ENCODE peak calls at places on chromosomes 6 and 20, in four cellular contexts. Y, E, B and F are unnamed samples.
A peak's percentile ranks its signal among the peaks of the same experiment; 100 is the strongest.

GRCh38 chr6:119201486-119201885 is 123.0 kb upstream of the FAM184A start:
- DNase-seq in Y (no peak), E (no peak), B (no peak), F (no peak)

GRCh38 chr6:167571550-167571949 is 246.7 kb downstream of the TTLL2 start:
- DNase-seq in Y (peak; percentile 13), E (no peak), B (no peak), F (no peak)

GRCh38 chr6:81031429-81031828 is 721.1 kb downstream of the TENT5A start:
- DNase-seq in Y (no peak), E (no peak), B (peak; percentile 16), F (no peak)

GRCh38 chr6:169827372-169827771 is 76.0 kb downstream of the ERMARD start:
- DNase-seq in Y (no peak), E (no peak), B (no peak), F (no peak)

GRCh38 chr20:58670097-58670496 is 19.0 kb downstream of the STX16 start:
- DNase-seq in Y (no peak), E (no peak), B (no peak), F (no peak)

GRCh38 chr20:43140719-43141118 is 49.0 kb downstream of the PTPRT start:
- DNase-seq in Y (no peak), E (no peak), B (no peak), F (no peak)

GRCh38 chr20:63939061-63939935 is 16.9 kb downstream of the UCKL1 start:
- DNase-seq in Y (no peak), E (no peak), B (no peak), F (no peak)

GRCh38 chr6:36340671-36341454 is 4.2 kb upstream of the BNIP5 start:
- DNase-seq in Y (peak; percentile 65), E (peak; percentile 81), B (peak; percentile 75), F (peak; percentile 51)

GRCh38 chr6:127302728-127303675 is 36.3 kb downstream of the RNF146 start:
- DNase-seq in Y (peak; percentile 16), E (peak; percentile 46), B (peak; percentile 72), F (peak; percentile 52)

GRCh38 chr20:61120595-61121515 is 131.2 kb upstream of the CDH4 start:
- DNase-seq in Y (peak; percentile 36), E (peak; percentile 84), B (peak; percentile 26), F (peak; percentile 26)

GRCh38 chr6:36283608-36284007 is 13.7 kb downstream of the PNPLA1 start:
- DNase-seq in Y (no peak), E (no peak), B (no peak), F (no peak)

GRCh38 chr6:104753251-104753650 is 106.5 kb downstream of the HACE1 start:
- DNase-seq in Y (no peak), E (no peak), B (no peak), F (no peak)

GRCh38 chr20:34390769-34391447 is 27.8 kb downstream of the ITCH start:
- DNase-seq in Y (peak; percentile 92), E (peak; percentile 63), B (peak; percentile 80), F (peak; percentile 38)

GRCh38 chr6:74671558-74672025 is 534.3 kb downstream of the COL12A1 start:
- DNase-seq in Y (no peak), E (no peak), B (peak; percentile 65), F (no peak)

GRCh38 chr6:130945401-130945919 is 117.6 kb downstream of the EPB41L2 start:
- DNase-seq in Y (no peak), E (no peak), B (peak; percentile 84), F (no peak)

GRCh38 chr6:166411721-166412151 is 29.0 kb upstream of the MPC1 start:
- DNase-seq in Y (no peak), E (no peak), B (no peak), F (no peak)

GRCh38 chr20:15902493-15902892 is 670.8 kb downstream of the KIF16B start:
- DNase-seq in Y (no peak), E (no peak), B (no peak), F (no peak)

GRCh38 chr20:58981564-58982364 is 708 bp downstream of the NELFCD start:
- DNase-seq in Y (peak; percentile 16), E (peak; percentile 22), B (peak; percentile 19), F (no peak)

GRCh38 chr6:26065952-26066380 is 21.3 kb upstream of the HFE start:
- DNase-seq in Y (peak; percentile 73), E (peak; percentile 89), B (peak; percentile 89), F (no peak)

GRCh38 chr20:36279776-36280175 is 26.4 kb upstream of the DLGAP4 start:
- DNase-seq in Y (no peak), E (no peak), B (no peak), F (no peak)

GRCh38 chr6:36633915-36634314 is 39.8 kb downstream of the SRSF3 start:
- DNase-seq in Y (peak; percentile 37), E (peak; percentile 65), B (peak; percentile 95), F (no peak)

GRCh38 chr6:147287869-147288271 is 83.7 kb downstream of the STXBP5 start:
- DNase-seq in Y (peak; percentile 43), E (peak; percentile 6), B (peak; percentile 75), F (no peak)

GRCh38 chr6:14858808-14859207 is 387.1 kb upstream of the JARID2 start:
- DNase-seq in Y (no peak), E (no peak), B (no peak), F (no peak)

GRCh38 chr6:26284537-26285142 is 80.4 kb upstream of the BTN3A2 start:
- DNase-seq in Y (peak; percentile 67), E (peak; percentile 78), B (peak; percentile 76), F (peak; percentile 62)

GRCh38 chr20:54668271-54669053 is 193.1 kb downstream of the DOK5 start:
- DNase-seq in Y (no peak), E (peak; percentile 62), B (peak; percentile 42), F (peak; percentile 3)

GRCh38 chr6:105483492-105483891 is 80.6 kb upstream of the PREP start:
- DNase-seq in Y (peak; percentile 58), E (peak; percentile 22), B (peak; percentile 33), F (no peak)

GRCh38 chr6:4675086-4675485 is 101.1 kb upstream of the CDYL start:
- DNase-seq in Y (no peak), E (no peak), B (no peak), F (no peak)

GRCh38 chr20:64115171-64115911 is 8.0 kb upstream of the NPBWR2 start:
- DNase-seq in Y (peak; percentile 10), E (no peak), B (no peak), F (no peak)

GRCh38 chr6:151690768-151691562 is 116.5 kb upstream of the ESR1 start:
- DNase-seq in Y (peak; percentile 25), E (no peak), B (peak; percentile 17), F (no peak)

GRCh38 chr6:122376246-122376645 is 23.2 kb upstream of the HSF2 start:
- DNase-seq in Y (no peak), E (no peak), B (no peak), F (no peak)

GRCh38 chr6:53794073-53794719 is 609 bp upstream of the LRRC1 start:
- DNase-seq in Y (peak; percentile 62), E (peak; percentile 90), B (peak; percentile 74), F (peak; percentile 73)

GRCh38 chr6:113211185-113211584 is 646.0 kb upstream of the MARCKS start:
- DNase-seq in Y (no peak), E (no peak), B (no peak), F (no peak)

GRCh38 chr20:21511485-21511849 is 2.4 kb downstream of the NKX2-2 start:
- DNase-seq in Y (no peak), E (no peak), B (no peak), F (no peak)

GRCh38 chr6:148144917-148145521 is 197.6 kb upstream of the SASH1 start:
- DNase-seq in Y (peak; percentile 75), E (peak; percentile 75), B (peak; percentile 81), F (peak; percentile 52)

GRCh38 chr20:2026004-2026403 is 32.1 kb upstream of the PDYN start:
- DNase-seq in Y (no peak), E (no peak), B (no peak), F (no peak)

GRCh38 chr20:2022163-2022562 is 28.3 kb upstream of the PDYN start:
- DNase-seq in Y (no peak), E (no peak), B (no peak), F (no peak)

GRCh38 chr20:2026514-2026913 is 32.7 kb upstream of the PDYN start:
- DNase-seq in Y (no peak), E (no peak), B (no peak), F (no peak)

GRCh38 chr20:2023151-2023550 is 29.3 kb upstream of the PDYN start:
- DNase-seq in Y (no peak), E (no peak), B (no peak), F (no peak)
- TF ChIP-seq CTCF in Y (no peak), E (no peak), B (no peak), F (no peak)

DNA sequence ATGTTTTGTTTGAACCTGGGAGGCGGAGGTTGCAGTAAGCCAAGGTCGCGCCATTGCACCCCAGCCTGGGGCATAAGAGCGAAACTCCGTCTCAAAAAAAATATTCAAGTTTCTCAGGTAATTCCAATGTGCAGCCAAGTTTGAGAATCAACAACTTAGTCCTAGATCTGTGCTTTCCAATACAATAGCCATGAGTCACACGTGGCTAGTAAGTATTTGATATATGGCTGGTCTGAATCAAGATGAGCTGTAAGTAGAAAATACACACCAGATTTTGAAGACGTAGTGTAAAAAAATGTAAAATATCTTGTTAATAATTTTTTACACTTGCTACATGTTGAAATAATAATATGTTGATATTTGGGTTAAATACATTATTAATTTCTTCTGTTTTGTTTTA is 35.0 kb upstream of the BTBD3 start:
- DNase-seq in Y (no peak), E (no peak), B (no peak), F (no peak)
- H3K4me3 ChIP-seq in Y (no peak overlapping the region), E (no peak overlapping the region), B (no peak overlapping the region), F (no peak overlapping the region)

GRCh38 chr20:48921168-48921882 is at the start of gene ARFGEF2:
- DNase-seq in Y (peak; percentile 92), E (peak; percentile 98), B (peak; percentile 90), F (peak; percentile 89)
- TF ChIP-seq CTCF in Y (peak; percentile 2), E (peak; percentile 3), B (no peak), F (no peak)

GRCh38 chr6:41638002-41638800 is at the start of gene MDFI:
- DNase-seq in Y (no peak), E (peak; percentile 79), B (no peak), F (no peak)

GRCh38 chr6:41641352-41641925 is 3.2 kb downstream of the MDFI start:
- DNase-seq in Y (no peak), E (no peak), B (no peak), F (no peak)

GRCh38 chr6:41638801-41639555 is 710 bp downstream of the MDFI start:
- DNase-seq in Y (no peak), E (peak; percentile 81), B (peak; percentile 63), F (no peak)

GRCh38 chr6:41640436-41640835 is 2.2 kb downstream of the MDFI start:
- DNase-seq in Y (no peak), E (no peak), B (no peak), F (no peak)

DNA sequence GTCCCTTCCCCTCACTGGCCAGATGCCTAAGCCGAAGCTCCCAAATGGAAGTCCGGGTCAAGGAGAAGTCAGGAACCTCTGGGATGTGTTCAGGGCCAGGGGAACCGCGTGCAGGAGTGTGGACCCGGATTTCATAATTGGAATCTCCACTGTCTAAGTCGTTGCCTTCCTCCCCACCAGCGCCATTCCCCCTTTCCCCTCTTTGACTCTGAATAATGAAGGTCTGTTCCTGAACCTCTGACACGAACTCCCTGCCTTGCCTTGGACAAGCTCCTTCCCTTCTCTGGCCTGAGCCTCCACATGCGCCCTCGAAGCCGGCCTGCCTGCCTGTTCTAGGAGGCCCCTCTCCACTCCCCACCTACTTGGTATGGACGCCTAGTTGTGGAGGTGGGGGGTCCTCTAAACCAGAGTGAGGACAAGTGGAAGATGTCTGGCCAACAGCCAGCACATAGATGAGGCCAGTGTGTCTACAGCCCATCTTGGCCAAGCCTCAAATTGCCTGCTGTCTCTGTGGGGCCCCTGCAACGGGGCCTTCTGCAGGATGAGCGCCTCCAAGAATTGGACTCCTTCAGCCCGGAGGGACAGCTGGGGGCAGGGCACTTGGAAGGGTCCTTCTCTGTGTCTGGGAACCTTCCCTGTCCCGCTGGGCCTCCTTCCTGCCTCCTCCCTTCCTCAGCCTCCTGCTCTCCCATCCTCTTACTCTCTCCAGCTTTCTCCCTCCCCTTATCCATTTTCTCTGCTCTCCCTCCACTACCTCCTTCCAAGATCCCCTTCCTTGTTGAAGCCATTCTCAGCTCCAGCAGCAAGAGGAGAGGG is 1.5 kb downstream of the MDFI start:
- DNase-seq in Y (no peak), E (peak; percentile 60), B (no peak), F (no peak)
- H3K4me3 ChIP-seq in Y (no peak overlapping the region), E (peak overlapping the region; percentile 89), B (peak overlapping the region; percentile 61), F (no peak overlapping the region)